ENCODE peak calls at places on chromosome 20, in nine cellular contexts. L is fibroblast of lung; Q is astrocyte; K is A549; A is neural crest cell; T is mesothelial cell of epicardium; Z is astrocyte of the cerebellum; N is right atrium auricular region; B is CD8-positive, alpha-beta T cell. Y is an unnamed sample.

GRCh38 chr20:1809121-1809520 is 86.1 kb upstream of the SIRPA start:
- DNase-seq in T (no peak), K (peak), Q (peak), N (no peak), B (no peak), L (peak), Z (peak), A (no peak), Y (no peak)

GRCh38 chr20:1952737-1953530 is 40.9 kb downstream of the PDYN start:
- DNase-seq in N (no peak), Z (no peak), K (no peak), L (no peak), A (no peak), B (no peak), T (no peak), Q (no peak), Y (no peak)

GRCh38 chr20:760751-761417 is 7.4 kb downstream of the SLC52A3 start:
- DNase-seq in T (no peak), A (peak), N (no peak), K (peak), Z (no peak), L (no peak), Q (no peak), B (peak), Y (peak)

GRCh38 chr20:4795394-4795793 is 73.7 kb downstream of the PRND start:
- DNase-seq in A (no peak), B (peak), L (peak), Q (peak), T (no peak), Z (peak), K (peak), N (peak), Y (no peak)

GRCh38 chr20:6994452-6994851 is 227.0 kb downstream of the BMP2 start:
- DNase-seq in A (no peak), N (no peak), K (peak), L (peak), T (no peak), Q (peak), B (no peak), Z (no peak), Y (no peak)

GRCh38 chr20:62650551-62651284 is 8.4 kb downstream of the SLCO4A1 start:
- DNase-seq in T (no peak), A (no peak), K (no peak), Z (no peak), B (no peak), Q (no peak), L (no peak), N (no peak), Y (no peak)

GRCh38 chr20:24423794-24424307 is 45.6 kb upstream of the SYNDIG1 start:
- DNase-seq in B (no peak), T (no peak), Q (no peak), L (no peak), A (no peak), K (no peak), Z (no peak), N (no peak), Y (no peak)

GRCh38 chr20:17794400-17794799 is 94.6 kb downstream of the BANF2 start:
- DNase-seq in Z (no peak), N (no peak), K (no peak), Q (no peak), A (no peak), L (no peak), T (no peak), B (no peak), Y (no peak)

GRCh38 chr20:40683221-40683893 is 5.7 kb downstream of the MAFB start:
- DNase-seq in A (no peak), B (no peak), L (no peak), K (no peak), Z (no peak), N (peak), Q (peak), T (peak), Y (peak)

GRCh38 chr20:3732327-3733118 is at the start of gene HSPA12B:
- DNase-seq in Z (no peak), K (no peak), Q (no peak), A (no peak), T (no peak), N (no peak), L (no peak), B (no peak), Y (no peak)

GRCh38 chr20:35772563-35773058 is 796 bp downstream of the PHF20 start:
- DNase-seq in A (no peak), B (no peak), Z (no peak), N (no peak), K (no peak), T (no peak), L (no peak), Q (no peak), Y (no peak)

GRCh38 chr20:36856691-36857635 is 19.0 kb upstream of the TLDC2 start:
- DNase-seq in A (no peak), Q (no peak), B (peak), T (no peak), K (no peak), L (peak), Z (no peak), N (no peak), Y (peak)

DNA sequence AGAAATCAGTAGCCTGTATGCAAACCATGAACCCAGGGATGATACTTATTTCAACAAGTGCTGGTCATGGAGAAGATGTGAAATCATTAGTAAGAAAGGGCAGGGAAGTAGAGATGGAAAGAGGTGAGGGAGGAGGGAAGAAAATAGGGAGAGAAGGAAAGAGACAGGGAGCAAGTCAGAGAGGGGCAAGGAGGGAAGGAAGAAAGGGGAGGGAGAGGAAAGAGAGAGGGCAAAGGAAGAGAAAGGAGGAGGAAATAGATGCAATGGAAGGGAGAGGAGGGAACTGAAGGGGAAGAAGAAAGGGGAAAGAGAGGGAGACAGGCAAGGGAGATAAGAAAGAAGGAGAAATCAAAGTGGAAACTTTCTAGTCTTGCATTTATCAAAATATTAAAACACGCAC is 195.1 kb downstream of the KIF16B start:
- DNase-seq in A (no peak), T (no peak), Z (no peak), K (no peak), L (no peak), Q (no peak), N (no peak), B (no peak), Y (no peak)
- TF ChIP-seq CTCF in A (no peak), T (no peak), Z (no peak), K (no peak), L (no peak), Q (no peak), N (no peak), B (no peak), Y (no peak)

GRCh38 chr20:11553603-11554002 is 364.1 kb upstream of the BTBD3 start:
- DNase-seq in Q (no peak), N (no peak), Z (no peak), B (no peak), A (no peak), L (peak), T (no peak), K (no peak), Y (no peak)
- TF ChIP-seq CTCF in Q (peak), N (no peak), Z (peak), B (no peak), A (peak), L (peak), T (peak), K (peak), Y (no peak)

GRCh38 chr20:61146006-61146405 is 106.1 kb upstream of the CDH4 start:
- DNase-seq in Q (no peak), Z (no peak), N (no peak), T (no peak), B (no peak), A (no peak), K (no peak), L (peak), Y (no peak)
- TF ChIP-seq CTCF in Q (no peak), Z (no peak), N (no peak), T (no peak), B (no peak), A (no peak), K (no peak), L (no peak), Y (no peak)

DNA sequence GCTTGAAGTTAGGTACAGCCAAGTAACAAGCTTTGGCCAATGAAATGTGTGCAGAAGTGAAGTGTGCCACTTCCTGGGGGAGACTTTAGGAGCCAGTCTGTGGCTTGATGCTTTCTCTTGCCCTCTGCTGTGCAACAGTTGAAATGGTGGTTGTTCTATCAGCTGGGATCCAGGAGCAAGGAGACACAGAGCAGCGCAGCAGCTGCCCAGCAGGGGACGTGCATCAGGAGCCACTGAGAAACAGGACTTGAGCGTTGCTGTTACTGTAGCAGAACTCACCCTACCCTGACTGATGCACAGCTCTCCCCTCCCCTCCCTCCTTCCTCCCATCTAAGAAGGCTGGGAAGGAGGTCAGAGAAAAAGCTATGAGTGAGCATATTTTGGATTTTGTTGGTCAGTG is 18.9 kb upstream of the CCN5 start:
- DNase-seq in Z (no peak), N (no peak), A (no peak), Q (no peak), B (no peak), T (no peak), L (no peak), K (no peak), Y (no peak)
- TF ChIP-seq CTCF in Z (no peak), N (no peak), A (no peak), Q (no peak), B (no peak), T (no peak), L (no peak), K (no peak), Y (no peak)

GRCh38 chr20:20368414-20369352 is 779 bp downstream of the INSM1 start:
- DNase-seq in K (no peak), N (no peak), L (no peak), Q (no peak), B (no peak), T (no peak), A (no peak), Z (no peak), Y (peak)

GRCh38 chr20:20370087-20370575 is 2.2 kb downstream of the INSM1 start:
- DNase-seq in N (no peak), K (no peak), T (no peak), A (no peak), B (no peak), Z (no peak), L (no peak), Q (no peak), Y (no peak)

GRCh38 chr20:20371133-20371532 is 3.2 kb downstream of the INSM1 start:
- DNase-seq in B (no peak), Q (no peak), K (no peak), Z (no peak), L (no peak), N (no peak), T (no peak), A (no peak), Y (no peak)

GRCh38 chr20:20367681-20368413 is at the start of gene INSM1:
- DNase-seq in K (no peak), T (no peak), Q (no peak), A (peak), Z (no peak), B (no peak), N (no peak), L (no peak), Y (peak)

GRCh38 chr20:20369353-20370086 is 1.6 kb downstream of the INSM1 start:
- DNase-seq in L (no peak), B (no peak), Z (no peak), A (no peak), N (no peak), Q (no peak), K (no peak), T (no peak), Y (peak)
- TF ChIP-seq CTCF in L (no peak), B (no peak), Z (no peak), A (peak), N (no peak), Q (no peak), K (no peak), T (no peak), Y (no peak)

GRCh38 chr20:10404959-10405530 is 29.0 kb downstream of the MKKS start:
- DNase-seq in Z (no peak), L (no peak), T (no peak), K (no peak), N (no peak), B (no peak), A (no peak), Q (no peak), Y (no peak)
- TF ChIP-seq CTCF in Z (no peak), L (no peak), T (no peak), K (no peak), N (no peak), B (no peak), A (no peak), Q (no peak), Y (no peak)

GRCh38 chr20:44460795-44461141 is 14.9 kb upstream of the TTPAL start:
- DNase-seq in K (peak), A (no peak), L (peak), N (no peak), T (no peak), Z (peak), B (no peak), Q (no peak), Y (peak)
- TF ChIP-seq CTCF in K (peak), A (peak), L (peak), N (no peak), T (no peak), Z (peak), B (peak), Q (peak), Y (no peak)

DNA sequence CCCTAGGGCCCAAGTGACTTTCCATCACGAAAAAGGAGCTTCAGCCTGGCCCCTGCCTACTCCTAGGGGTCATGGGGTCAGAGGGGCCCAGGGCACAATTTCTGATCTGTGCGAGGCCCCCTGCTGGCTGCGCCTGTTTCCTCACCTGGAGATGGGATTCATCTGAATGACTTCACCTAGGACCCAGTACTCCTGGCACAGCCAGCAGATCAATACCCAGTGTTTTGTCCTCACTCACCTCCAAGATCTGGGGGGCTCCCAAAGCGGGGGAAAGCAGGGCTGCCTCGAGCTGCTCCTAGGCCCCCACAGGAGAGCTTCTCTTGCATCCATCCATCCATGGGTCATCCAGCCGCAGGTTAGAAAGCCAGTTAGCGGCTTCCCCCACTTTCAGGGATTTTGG is 33.8 kb downstream of the CD40 start:
- DNase-seq in T (no peak), B (no peak), A (no peak), N (no peak), K (peak), L (no peak), Q (no peak), Z (no peak), Y (peak)
- TF ChIP-seq CTCF in T (peak), B (no peak), A (peak), N (no peak), K (peak), L (peak), Q (no peak), Z (peak), Y (peak)

DNA sequence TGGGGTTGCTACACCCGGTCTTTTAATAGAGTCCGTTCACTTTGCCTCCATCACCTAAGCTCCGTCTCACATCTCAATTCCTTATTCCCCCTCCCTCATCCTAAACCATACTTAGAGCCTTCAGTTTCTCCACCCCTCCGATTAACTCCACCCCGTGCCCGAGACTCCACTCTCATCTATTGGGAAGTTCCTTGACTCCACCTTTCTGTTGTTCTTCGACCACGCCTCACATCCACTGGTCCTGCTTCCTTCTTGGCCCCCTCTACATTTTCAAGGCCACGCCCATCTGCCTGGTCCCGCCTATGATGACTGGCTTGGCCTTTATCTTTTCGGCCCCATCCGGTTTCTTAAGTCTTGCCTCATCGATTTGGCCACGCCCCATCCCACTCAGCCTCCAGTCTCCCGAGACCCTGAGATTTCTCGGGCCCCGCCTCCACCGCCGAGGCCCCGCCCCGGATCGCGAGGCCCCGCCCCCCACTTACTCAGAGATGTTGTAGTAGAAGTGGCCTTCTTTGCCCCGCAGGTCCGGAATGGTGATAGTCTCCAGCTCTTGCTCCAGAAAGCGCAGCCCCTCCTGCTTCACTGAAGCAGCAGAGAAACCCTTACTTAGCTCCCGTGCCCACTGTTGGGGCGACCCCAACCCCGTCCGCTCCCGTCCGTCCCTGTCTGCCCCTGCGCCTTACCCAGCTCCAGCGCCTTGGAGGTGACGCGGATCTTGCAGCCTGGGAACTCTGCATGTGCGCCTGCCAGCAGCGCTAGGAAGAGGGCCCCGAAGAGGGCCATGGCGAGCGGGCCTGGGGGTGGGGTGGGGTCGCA is 1.1 kb downstream of the PLTP start:
- DNase-seq in K (peak), A (peak), T (peak), Z (peak), B (peak), Q (peak), N (peak), L (peak), Y (peak)
- TF ChIP-seq CTCF in K (no peak), A (no peak), T (no peak), Z (no peak), B (no peak), Q (no peak), N (no peak), L (no peak), Y (no peak)

DNA sequence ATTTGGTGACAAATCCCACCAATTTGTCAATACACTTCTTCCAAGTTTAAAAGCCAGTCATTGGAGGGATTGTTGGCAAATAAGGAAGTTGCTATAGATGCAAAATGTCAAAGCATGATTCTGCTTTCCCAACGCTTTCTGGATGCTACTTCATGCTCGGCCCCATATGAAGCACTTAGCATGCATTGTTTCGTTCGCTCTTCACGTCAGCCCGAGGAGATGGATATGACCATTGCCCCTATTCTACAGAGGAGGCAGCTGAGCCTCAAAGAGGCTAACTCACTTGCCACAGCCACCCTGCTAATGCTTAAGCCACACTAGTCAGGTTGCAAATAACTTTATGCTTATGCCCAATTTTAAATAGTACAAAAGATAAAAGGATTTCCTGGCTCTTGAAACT is 2.8 kb upstream of the NXT1 start:
- DNase-seq in Q (no peak), A (no peak), L (no peak), N (no peak), T (no peak), B (no peak), Z (no peak), K (no peak), Y (no peak)
- TF ChIP-seq CTCF in Q (no peak), A (no peak), L (no peak), N (no peak), T (no peak), B (no peak), Z (no peak), K (no peak), Y (no peak)

Y was measured in endothelial cell.